ENCODE peak calls at places on chromosomes 16 and 17, in five cellular contexts. X, W, C, V and I are unnamed samples.
A peak's percentile ranks its signal among the peaks of the same experiment; 100 is the strongest.

GRCh38 chr17:57432507-57433277 is 176.4 kb downstream of the MSI2 start:
- DNase-seq in W (peak; percentile 54), V (peak; percentile 21), X (no peak), C (no peak), I (no peak)

GRCh38 chr17:11641521-11642275 is 43.4 kb downstream of the DNAH9 start:
- DNase-seq in W (no peak), C (no peak), X (no peak), V (no peak), I (no peak)

GRCh38 chr17:74759243-74759801 is 10.9 kb downstream of the NHERF1 start:
- DNase-seq in V (no peak), C (no peak), X (no peak), W (no peak), I (no peak)

GRCh38 chr16:3106205-3106928 is 6.0 kb upstream of the ZNF205 start:
- DNase-seq in X (peak; percentile 89), C (peak; percentile 97), V (peak; percentile 85), W (peak; percentile 95), I (no peak)

GRCh38 chr17:45680360-45680759 is 103.8 kb upstream of the CRHR1 start:
- DNase-seq in X (no peak), W (no peak), C (no peak), V (no peak), I (no peak)

GRCh38 chr17:2266045-2266864 is 37.3 kb downstream of the SMG6 start:
- DNase-seq in V (peak; percentile 44), C (no peak), W (no peak), X (no peak), I (no peak)

GRCh38 chr17:64057701-64058263 is 37.3 kb upstream of the ICAM2 start:
- DNase-seq in W (no peak), V (no peak), X (no peak), C (no peak), I (no peak)

GRCh38 chr17:60888812-60889709 is 211.4 kb downstream of the BCAS3 start:
- DNase-seq in V (no peak), W (no peak), X (peak; percentile 35), C (no peak), I (no peak)

GRCh38 chr17:62649570-62649969 is 22.1 kb downstream of the MRC2 start:
- DNase-seq in W (no peak), C (no peak), V (no peak), X (no peak), I (no peak)

GRCh38 chr17:4898351-4898750 is 985 bp upstream of the C17orf107 start:
- DNase-seq in C (no peak), X (no peak), V (no peak), W (no peak), I (no peak)

GRCh38 chr17:30534298-30534697 is 57.1 kb downstream of the GOSR1 start:
- DNase-seq in C (no peak), V (no peak), X (no peak), W (no peak), I (no peak)

GRCh38 chr17:51666971-51667721 is 406.8 kb downstream of the UTP18 start:
- DNase-seq in W (no peak), X (no peak), C (no peak), V (no peak), I (no peak)

GRCh38 chr17:43928606-43929005 is 13.7 kb downstream of the PPY start:
- DNase-seq in X (no peak), C (no peak), W (no peak), V (no peak), I (no peak)

GRCh38 chr17:44906987-44907681 is 7.9 kb upstream of the EFTUD2 start:
- DNase-seq in C (peak; percentile 33), X (peak; percentile 38), V (peak; percentile 51), W (no peak), I (no peak)

GRCh38 chr16:3175157-3176153 is 12.5 kb upstream of the OR1F1 start:
- DNase-seq in W (peak; percentile 92), V (peak; percentile 42), C (peak; percentile 85), X (peak; percentile 53), I (no peak)

GRCh38 chr16:11030990-11031510 is 86.7 kb downstream of the CLEC16A start:
- DNase-seq in V (no peak), X (no peak), C (no peak), W (no peak), I (no peak)

GRCh38 chr17:27892542-27892865 is 661 bp downstream of the LYRM9 start:
- DNase-seq in V (no peak), W (no peak), X (no peak), C (no peak), I (no peak)

GRCh38 chr17:21214015-21214776 is at the start of gene TMEM11:
- DNase-seq in W (peak; percentile 98), C (peak; percentile 98), X (peak; percentile 94), V (peak; percentile 96), I (peak; percentile 97)

GRCh38 chr16:87572959-87573358 is 29.3 kb upstream of the JPH3 start:
- DNase-seq in X (no peak), C (no peak), V (no peak), W (no peak), I (no peak)

GRCh38 chr16:87570564-87570937 is 31.8 kb upstream of the JPH3 start:
- DNase-seq in C (no peak), X (no peak), W (no peak), V (no peak), I (no peak)

GRCh38 chr16:87570938-87571867 is 31.1 kb upstream of the JPH3 start:
- DNase-seq in C (peak; percentile 85), X (peak; percentile 53), W (peak; percentile 79), V (peak; percentile 75), I (no peak)

GRCh38 chr16:87571868-87572244 is 30.5 kb upstream of the JPH3 start:
- DNase-seq in C (no peak), X (no peak), W (no peak), V (no peak), I (no peak)

GRCh38 chr16:87569601-87570559 is 32.4 kb upstream of the JPH3 start:
- DNase-seq in X (no peak), W (no peak), C (no peak), V (no peak), I (no peak)
- H2BK120ac ChIP-seq in X (no peak overlapping the region), W (no peak overlapping the region), C (no peak overlapping the region), V (no peak overlapping the region), I (no peak overlapping the region)

GRCh38 chr16:55398683-55399230 is 74.8 kb downstream of the IRX6 start:
- DNase-seq in V (no peak), W (peak; percentile 18), X (no peak), C (peak; percentile 31), I (no peak)
- H2BK120ac ChIP-seq in V (no peak overlapping the region), W (no peak overlapping the region), X (no peak overlapping the region), C (no peak overlapping the region), I (no peak overlapping the region)

DNA sequence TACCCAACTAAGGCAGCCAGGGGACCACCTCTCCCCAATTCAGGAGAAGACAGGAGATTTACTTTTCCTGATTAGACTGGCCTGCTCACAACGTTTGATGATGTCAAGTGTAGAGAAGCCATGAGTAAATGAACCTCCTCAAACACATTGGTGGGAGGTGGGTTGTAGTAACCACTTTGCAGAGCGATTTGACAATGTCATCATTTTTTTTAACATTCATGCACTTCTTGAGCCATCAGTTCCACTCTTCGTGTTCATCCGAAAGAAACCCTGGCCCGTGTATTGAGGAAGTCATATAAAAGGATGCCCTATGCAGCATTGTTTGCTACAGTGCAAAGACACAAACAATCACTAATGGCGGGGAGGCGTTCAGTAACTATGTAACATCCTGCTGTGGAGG is 5.5 kb upstream of the KRT19 start:
- DNase-seq in W (no peak), C (no peak), V (no peak), X (no peak), I (no peak)
- H2BK120ac ChIP-seq in W (no peak overlapping the region), C (no peak overlapping the region), V (no peak overlapping the region), X (no peak overlapping the region), I (no peak overlapping the region)

DNA sequence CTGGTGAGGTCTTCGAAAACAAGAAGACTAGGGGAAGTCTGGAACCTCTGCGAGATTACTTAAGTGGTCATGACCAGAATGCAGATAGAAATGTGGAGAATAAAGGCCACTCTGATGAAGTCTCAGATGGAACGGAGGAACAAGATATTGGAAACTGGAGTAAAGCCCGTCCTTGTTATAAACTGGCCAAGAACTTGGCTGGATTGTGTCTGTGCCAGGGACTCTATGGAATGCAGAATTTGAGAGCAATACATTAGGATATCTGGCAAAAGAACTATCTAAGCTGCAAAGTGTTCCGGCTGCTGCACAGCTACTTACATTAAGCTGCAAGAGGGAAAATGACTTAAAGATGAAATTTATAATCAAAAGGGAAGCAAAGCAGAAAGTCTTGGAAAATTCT is 44.8 kb upstream of the RAI1 start:
- DNase-seq in X (no peak), C (no peak), V (no peak), W (no peak), I (no peak)
- H2BK120ac ChIP-seq in X (no peak overlapping the region), C (no peak overlapping the region), V (no peak overlapping the region), W (no peak overlapping the region), I (no peak overlapping the region)

DNA sequence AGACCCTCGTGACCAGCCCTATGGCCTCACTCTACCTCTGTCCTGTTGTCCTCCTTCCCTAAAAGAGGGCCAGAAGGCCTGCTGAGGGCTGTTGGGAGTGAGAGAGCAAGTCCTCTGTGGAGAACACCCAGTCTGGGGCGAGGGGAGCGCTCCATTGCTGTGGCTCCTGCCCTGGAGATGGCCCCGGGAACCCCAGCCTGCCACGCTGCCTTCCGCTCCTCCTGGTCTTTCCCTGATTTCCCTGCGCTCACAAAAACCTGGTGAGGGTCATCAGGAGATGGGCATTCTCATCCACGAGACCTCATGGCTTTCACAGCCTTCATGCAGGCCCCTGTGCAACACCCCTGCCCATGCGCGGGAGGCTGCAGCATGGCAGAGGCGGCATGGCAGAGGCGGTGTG is 21.2 kb downstream of the DRC3 start:
- DNase-seq in X (no peak), C (no peak), V (no peak), W (no peak), I (no peak)
- H2BK120ac ChIP-seq in X (no peak overlapping the region), C (no peak overlapping the region), V (no peak overlapping the region), W (no peak overlapping the region), I (no peak overlapping the region)

GRCh38 chr16:65315004-65315398 is 193.1 kb upstream of the CDH11 start:
- DNase-seq in C (no peak), X (no peak), W (no peak), V (no peak), I (no peak)
- H2BK120ac ChIP-seq in C (no peak overlapping the region), X (peak overlapping the region; percentile 39), W (no peak overlapping the region), V (no peak overlapping the region), I (no peak overlapping the region)

DNA sequence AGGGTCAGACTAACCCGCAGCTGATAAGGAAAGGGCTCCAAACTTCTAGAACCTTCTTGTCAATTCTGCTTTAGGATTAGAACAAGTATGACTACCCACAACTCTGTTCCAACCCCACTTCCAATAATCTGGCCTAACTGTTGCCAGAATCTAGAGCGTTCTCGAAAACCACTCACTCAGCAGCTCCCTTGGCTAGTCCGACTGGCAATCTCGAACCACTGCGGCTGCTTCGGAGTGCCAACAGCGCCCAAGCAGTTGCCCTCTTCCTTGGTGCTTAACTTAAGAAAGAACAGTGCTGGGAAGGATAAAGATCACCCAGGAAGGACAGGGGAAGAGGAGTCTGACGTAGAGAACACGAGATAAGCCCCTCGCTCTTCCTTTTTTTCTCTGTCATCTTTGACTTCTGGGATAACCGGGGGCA is 818 bp downstream of the DNAJC7 start:
- DNase-seq in X (peak; percentile 16), V (peak; percentile 37), W (no peak), C (no peak), I (no peak)
- H2BK120ac ChIP-seq in X (peak overlapping the region; percentile 73), V (no peak overlapping the region), W (no peak overlapping the region), C (no peak overlapping the region), I (no peak overlapping the region)

GRCh38 chr17:76366247-76366646 is 12.5 kb upstream of the PRPSAP1 start:
- DNase-seq in V (no peak), X (no peak), C (peak; percentile 60), W (no peak), I (no peak)
- H2BK120ac ChIP-seq in V (no peak overlapping the region), X (no peak overlapping the region), C (no peak overlapping the region), W (no peak overlapping the region), I (no peak overlapping the region)